ENCODE peak calls at places on chromosomes 7 and 10, in eight cellular contexts. L, W, Z, V, K, H, N and J are unnamed samples.

GRCh38 chr7:150845471-150845870 is 6.8 kb upstream of the AOC1 start:
- DNase-seq in Z (no peak), N (no peak), H (no peak), W (no peak), V (no peak), L (peak), K (no peak), J (no peak)

GRCh38 chr7:132419538-132419937 is 156.7 kb downstream of the PLXNA4 start:
- DNase-seq in V (no peak), K (no peak), W (no peak), N (no peak), H (no peak), Z (no peak), L (no peak), J (no peak)

GRCh38 chr7:71735961-71736556 is 604.1 kb downstream of the GALNT17 start:
- DNase-seq in W (peak), V (peak), L (peak), Z (peak), H (no peak), N (peak), K (peak), J (peak)

GRCh38 chr7:130856866-130857265 is 122.9 kb upstream of the KLF14 start:
- DNase-seq in H (no peak), W (no peak), K (no peak), V (no peak), L (no peak), Z (no peak), N (no peak), J (no peak)

GRCh38 chr7:7183061-7183832 is 903 bp downstream of the C1GALT1 start:
- DNase-seq in H (peak), L (no peak), W (peak), Z (peak), V (peak), K (peak), N (peak), J (no peak)

GRCh38 chr7:151311294-151311864 is 30.2 kb upstream of the NUB1 start:
- DNase-seq in V (no peak), N (peak), H (no peak), Z (no peak), K (no peak), L (peak), W (no peak), J (peak)

GRCh38 chr7:130151591-130152269 is 53.5 kb downstream of the TMEM209 start:
- DNase-seq in K (no peak), W (no peak), N (peak), Z (no peak), L (no peak), H (no peak), V (no peak), J (peak)

GRCh38 chr10:111137587-111137986 is 60.8 kb downstream of the ADRA2A start:
- DNase-seq in V (no peak), H (no peak), N (no peak), W (no peak), K (no peak), Z (no peak), L (no peak), J (no peak)

GRCh38 chr10:115948415-115948814 is 324.6 kb downstream of the GFRA1 start:
- DNase-seq in K (no peak), L (no peak), Z (no peak), N (no peak), H (no peak), W (no peak), V (no peak), J (peak)

GRCh38 chr10:119272736-119273135 is 65.4 kb downstream of the GRK5 start:
- DNase-seq in V (no peak), L (no peak), H (no peak), Z (no peak), N (no peak), W (no peak), K (no peak), J (no peak)

GRCh38 chr10:124449170-124450009 is 445 bp downstream of the NKX1-2 start:
- DNase-seq in K (no peak), N (peak), L (no peak), V (no peak), W (no peak), H (no peak), Z (no peak), J (no peak)

GRCh38 chr10:44384601-44385422 is at the start of gene CXCL12:
- DNase-seq in Z (no peak), K (peak), H (peak), V (peak), L (peak), W (peak), N (no peak), J (no peak)

GRCh38 chr7:2626498-2627117 is 5.2 kb upstream of the TTYH3 start:
- DNase-seq in K (peak), V (no peak), W (no peak), L (no peak), Z (no peak), N (no peak), H (no peak), J (no peak)

GRCh38 chr10:85635650-85636049 is 730.9 kb downstream of the GRID1 start:
- DNase-seq in V (no peak), H (no peak), K (no peak), W (no peak), L (no peak), Z (no peak), N (no peak), J (no peak)

GRCh38 chr10:128062837-128063563 is 63.2 kb downstream of the MKI67 start:
- DNase-seq in V (no peak), Z (no peak), N (no peak), H (no peak), K (no peak), L (no peak), W (peak), J (peak)

GRCh38 chr7:120981888-120982615 is 6.5 kb upstream of the CPED1 start:
- DNase-seq in K (no peak), W (no peak), N (no peak), Z (no peak), V (no peak), L (no peak), H (no peak), J (no peak)

GRCh38 chr7:7563813-7564212 is 2.9 kb upstream of the MIOS start:
- DNase-seq in V (no peak), L (no peak), N (no peak), K (no peak), H (no peak), W (no peak), Z (no peak), J (no peak)

GRCh38 chr7:95335093-95335492 is 10.8 kb upstream of the PON1 start:
- DNase-seq in H (no peak), N (no peak), V (no peak), L (no peak), K (no peak), Z (no peak), W (no peak), J (no peak)

GRCh38 chr7:74217455-74218342 is 7.9 kb downstream of the LAT2 start:
- DNase-seq in N (no peak), V (no peak), L (no peak), H (no peak), Z (no peak), W (no peak), K (no peak), J (peak)

GRCh38 chr10:121710971-121711370 is 112.7 kb upstream of the FGFR2 start:
- DNase-seq in K (no peak), Z (no peak), V (no peak), L (no peak), W (no peak), H (no peak), N (no peak), J (no peak)

GRCh38 chr7:40332516-40332915 is 197.7 kb downstream of the SUGCT start:
- DNase-seq in W (no peak), Z (no peak), H (no peak), V (no peak), L (no peak), K (no peak), N (no peak), J (no peak)

GRCh38 chr7:92569137-92569536 is 21.1 kb downstream of the FAM133B start:
- DNase-seq in H (no peak), V (no peak), L (no peak), N (no peak), K (no peak), Z (no peak), W (no peak), J (peak)

GRCh38 chr10:44975487-44976331 is 2.9 kb downstream of the DEPP1 start:
- DNase-seq in N (no peak), H (no peak), K (peak), Z (no peak), V (peak), W (peak), L (no peak), J (peak)

DNA sequence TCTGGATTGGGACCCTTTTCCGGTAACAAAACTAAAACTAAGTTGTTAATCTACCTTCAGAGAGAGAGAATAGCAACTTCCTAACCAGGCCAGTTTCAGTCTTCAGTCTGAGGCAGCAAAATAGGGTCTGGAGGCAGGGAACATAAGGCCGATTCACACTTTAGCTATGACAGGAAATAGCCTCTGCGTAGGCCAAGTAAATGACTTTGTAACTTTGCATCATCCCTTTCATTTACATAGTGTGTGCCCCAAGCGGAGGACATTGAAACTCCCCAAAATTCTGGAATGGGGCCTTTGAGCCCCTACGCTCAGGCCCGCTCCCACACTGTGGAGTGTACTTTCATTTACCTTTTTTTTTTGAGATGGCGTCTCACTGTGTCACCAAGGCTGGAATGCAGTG is 1.7 kb upstream of the UPP1 start:
- DNase-seq in W (no peak), H (no peak), Z (no peak), V (no peak), N (no peak), L (no peak), K (no peak), J (peak)
- TF ChIP-seq POLR2A in W (no peak), H (peak), Z (no peak), V (no peak), N (no peak), L (no peak), K (no peak), J (no peak)

DNA sequence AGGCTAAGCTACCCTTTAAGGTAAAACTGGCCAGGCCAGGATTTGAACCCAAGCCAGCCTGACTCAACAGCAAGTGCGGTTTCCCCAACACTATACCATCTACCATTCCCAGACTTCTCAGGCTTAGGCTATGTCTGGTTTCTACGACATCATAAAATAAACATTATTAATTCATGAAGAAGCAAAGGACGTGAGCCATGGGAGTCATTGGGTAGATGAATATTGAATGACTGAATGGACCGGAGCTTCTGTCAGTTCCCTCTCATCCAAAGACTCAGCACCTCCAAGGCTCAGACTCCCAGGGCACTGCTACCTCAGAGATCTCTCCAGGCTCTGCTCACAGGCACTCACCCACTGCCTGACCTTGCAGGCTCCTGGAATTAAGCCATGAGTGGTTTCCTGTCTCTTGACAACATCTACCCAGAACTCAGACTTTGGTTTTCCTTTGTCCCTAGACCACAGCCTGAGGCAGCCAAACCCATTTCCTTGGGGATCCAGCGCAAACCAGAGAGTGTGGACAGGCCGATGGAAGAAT is 64.6 kb upstream of the STEAP1B start:
- DNase-seq in H (no peak), N (no peak), Z (no peak), V (no peak), W (peak), K (no peak), L (peak), J (no peak)
- TF ChIP-seq POLR2A in H (no peak), N (no peak), Z (no peak), V (no peak), W (no peak), K (no peak), L (no peak), J (no peak)

DNA sequence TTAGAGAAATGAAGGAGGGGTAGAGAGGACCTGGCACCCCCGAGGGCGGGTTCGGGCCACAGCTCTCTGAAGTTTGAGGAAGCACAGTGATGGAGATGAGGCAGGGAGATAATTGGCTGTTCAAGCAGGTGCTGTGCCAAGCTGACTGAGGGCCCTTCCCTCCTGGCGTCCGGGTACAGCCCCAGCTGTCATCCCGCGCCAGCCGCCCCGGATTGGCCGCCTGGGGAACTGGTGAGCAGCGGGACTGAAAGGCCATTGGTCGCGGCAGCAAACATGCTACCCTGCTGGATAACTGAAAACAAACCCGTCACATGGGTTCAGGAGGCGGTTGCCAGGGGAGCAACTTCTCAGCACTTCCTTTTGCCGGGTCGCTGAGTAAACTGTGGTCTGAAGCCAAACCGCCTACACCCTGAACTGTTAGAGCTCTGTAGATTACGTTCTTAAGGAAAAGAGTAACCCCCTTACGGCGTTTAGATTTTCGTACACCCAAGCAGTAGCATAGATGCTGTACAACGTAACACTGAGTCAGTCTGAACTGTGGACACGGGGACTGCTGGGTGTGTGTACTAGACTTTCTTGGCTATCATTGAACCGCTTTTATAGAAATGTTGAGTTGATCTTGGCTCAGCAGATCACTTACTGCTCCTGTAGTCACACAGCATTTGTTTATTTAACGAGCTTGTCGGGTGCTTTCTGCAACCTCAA is 1.3 kb downstream of the INSIG1 start:
- DNase-seq in N (peak), W (peak), Z (peak), K (peak), H (peak), V (peak), L (peak), J (peak)
- TF ChIP-seq POLR2A in N (peak), W (peak), Z (no peak), K (peak), H (peak), V (peak), L (no peak), J (peak)

DNA sequence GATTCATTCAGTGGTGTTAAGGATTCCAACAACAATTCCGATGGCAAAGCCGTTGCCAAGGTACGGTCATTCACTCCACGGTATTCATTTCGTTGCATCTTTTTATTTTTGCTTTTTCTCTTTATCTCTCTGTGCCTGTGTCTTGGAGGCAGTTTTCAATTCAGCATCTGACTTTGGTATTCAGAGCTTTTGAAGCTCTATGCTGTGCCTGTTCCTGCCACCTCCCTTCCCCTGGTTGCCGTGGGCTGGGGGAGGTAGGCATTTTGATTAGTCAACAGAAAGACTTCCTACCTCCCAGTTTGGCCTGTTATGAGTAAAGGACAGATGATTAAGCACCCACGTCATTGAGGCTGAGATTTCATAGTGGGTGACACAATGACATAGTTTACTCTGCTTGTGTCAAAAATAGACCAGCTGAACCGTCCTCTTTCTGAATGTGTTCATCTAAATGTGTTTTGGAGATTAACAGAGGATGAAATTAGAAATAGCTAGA is 149.5 kb downstream of the ARID5B start:
- DNase-seq in W (peak), K (peak), L (peak), H (no peak), V (peak), Z (peak), N (no peak), J (peak)
- TF ChIP-seq POLR2A in W (peak), K (peak), L (no peak), H (peak), V (peak), Z (no peak), N (no peak), J (no peak)

GRCh38 chr10:48192916-48193450 is 81.5 kb downstream of the FRMPD2 start:
- DNase-seq in Z (no peak), V (no peak), L (no peak), W (no peak), H (no peak), N (no peak), K (no peak), J (no peak)

GRCh38 chr10:48194830-48195229 is 79.7 kb downstream of the FRMPD2 start:
- DNase-seq in W (peak), K (no peak), V (no peak), L (no peak), Z (peak), N (no peak), H (no peak), J (no peak)

GRCh38 chr10:48199580-48200377 is 74.7 kb downstream of the FRMPD2 start:
- DNase-seq in Z (no peak), H (no peak), N (no peak), K (no peak), L (no peak), V (no peak), W (no peak), J (peak)

GRCh38 chr10:48195803-48196202 is 78.7 kb downstream of the FRMPD2 start:
- DNase-seq in L (no peak), V (no peak), K (no peak), W (no peak), N (no peak), Z (no peak), H (no peak), J (no peak)

DNA sequence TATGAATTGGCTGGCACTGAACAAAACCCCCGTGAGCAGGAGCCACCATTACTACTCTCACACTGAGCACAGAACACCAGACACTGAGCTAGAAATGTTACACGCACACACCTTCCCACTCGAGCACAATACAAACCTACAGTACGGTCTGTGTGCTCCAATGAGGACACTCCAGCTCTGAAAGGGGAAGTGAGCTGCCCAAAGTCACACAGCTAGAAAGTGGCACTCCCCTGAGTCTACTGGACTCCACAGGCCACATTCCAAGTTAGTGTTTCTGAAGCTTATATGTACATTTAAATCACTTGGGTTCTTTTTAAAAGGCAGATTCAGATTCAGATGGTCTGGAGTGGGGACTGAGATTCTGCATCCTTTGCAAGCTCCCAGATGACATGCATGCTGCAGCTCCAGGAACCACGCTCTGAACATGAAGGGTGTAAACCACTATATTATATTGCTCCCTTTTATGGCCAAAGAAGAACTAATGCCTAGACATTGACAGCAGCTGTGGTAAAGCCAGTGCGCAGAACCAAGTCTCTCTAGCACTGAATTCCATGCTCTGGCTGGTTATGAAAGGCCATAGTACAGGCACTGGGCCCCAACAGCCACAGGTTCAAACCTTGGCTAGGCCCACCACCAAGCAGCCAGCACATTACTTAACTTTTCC is 77.1 kb downstream of the FRMPD2 start:
- DNase-seq in W (no peak), V (no peak), K (no peak), L (no peak), Z (no peak), H (no peak), N (no peak), J (peak)
- TF ChIP-seq POLR2A in W (no peak), V (no peak), K (no peak), L (no peak), Z (no peak), H (no peak), N (no peak), J (no peak)

GRCh38 chr7:155763721-155764431 is 48.4 kb downstream of the SHH start:
- DNase-seq in K (no peak), N (no peak), L (no peak), W (no peak), Z (no peak), H (no peak), V (no peak), J (peak)

GRCh38 chr7:155767562-155768437 is 44.5 kb downstream of the SHH start:
- DNase-seq in Z (no peak), V (no peak), N (no peak), K (no peak), L (no peak), W (no peak), H (no peak), J (no peak)

GRCh38 chr7:155765458-155765857 is 46.8 kb downstream of the SHH start:
- DNase-seq in Z (no peak), H (no peak), N (no peak), V (no peak), W (no peak), L (no peak), K (no peak), J (no peak)

GRCh38 chr7:155764432-155764798 is 47.8 kb downstream of the SHH start:
- DNase-seq in V (no peak), K (no peak), N (no peak), W (no peak), Z (no peak), H (no peak), L (no peak), J (peak)

DNA sequence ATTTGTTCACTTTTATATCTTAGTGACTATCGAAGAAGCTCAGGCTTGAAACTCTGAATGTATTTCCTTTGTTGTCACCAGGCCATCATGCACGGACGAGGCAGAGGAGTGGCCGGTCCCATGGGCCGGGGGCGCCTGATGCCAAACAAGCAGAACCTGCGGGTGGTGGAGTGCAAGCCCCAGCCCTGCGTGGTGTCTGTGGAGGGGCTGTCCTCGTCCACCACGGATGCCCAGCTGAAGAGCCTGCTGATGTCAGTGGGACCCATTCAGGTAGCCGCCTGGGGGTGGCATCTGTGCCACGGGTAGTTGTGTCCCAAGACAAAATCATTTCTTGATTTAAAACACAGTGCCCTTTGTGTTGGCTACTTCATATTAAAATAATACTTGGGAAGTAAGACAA is 45.9 kb downstream of the SHH start:
- DNase-seq in K (no peak), W (no peak), N (no peak), Z (no peak), H (no peak), L (no peak), V (no peak), J (no peak)
- TF ChIP-seq POLR2A in K (no peak), W (no peak), N (no peak), Z (no peak), H (no peak), L (no peak), V (no peak), J (no peak)